ENCODE peak calls at places on chromosome 3, in six cellular contexts. W is left ventricle myocardium inferior, V is AG04450, D is testis, X is esophagus squamous epithelium, C is NT2/D1. Y is an unnamed sample. For H3K9me3, the result is how much of the 10 kb centered on the place peaks cover.

GRCh38 chr3:127485396-127486170 is 105.0 kb downstream of the TPRA1 start:
- DNase-seq in W (no peak), V (no peak), D (no peak), X (no peak), C (no peak), Y (no peak)

GRCh38 chr3:71051893-71052687 is 531.4 kb downstream of the FOXP1 start:
- DNase-seq in W (no peak), V (no peak), D (no peak), X (no peak), C (no peak), Y (no peak)

GRCh38 chr3:123658118-123658859 is 73.4 kb upstream of the HACD2 start:
- DNase-seq in W (peak), V (no peak), D (peak), X (no peak), C (no peak), Y (peak)

GRCh38 chr3:21013566-21013965 is 737.4 kb downstream of the ZNF385D start:
- DNase-seq in W (no peak), V (no peak), D (no peak), X (no peak), C (no peak), Y (no peak)

GRCh38 chr3:171172070-171172469 is 145.6 kb upstream of the SLC2A2 start:
- DNase-seq in W (no peak), V (no peak), D (no peak), X (no peak), C (no peak), Y (no peak)

GRCh38 chr3:149813367-149814281 is 609 bp downstream of the RNF13 start:
- DNase-seq in W (no peak), V (no peak), D (peak), X (no peak), C (peak), Y (peak)

GRCh38 chr3:1710663-1711062 is 388.0 kb upstream of the CNTN4 start:
- DNase-seq in W (no peak), V (no peak), D (no peak), X (no peak), C (no peak), Y (no peak)

GRCh38 chr3:97839944-97840343 is 18.1 kb downstream of the CRYBG3 start:
- DNase-seq in W (no peak), V (no peak), D (no peak), X (no peak), C (no peak), Y (no peak)

GRCh38 chr3:190239325-190239724 is 82.9 kb downstream of the CLDN1 start:
- DNase-seq in W (no peak), V (no peak), D (no peak), X (no peak), C (no peak), Y (no peak)

GRCh38 chr3:61979645-61980430 is 393.5 kb downstream of the FEZF2 start:
- DNase-seq in W (no peak), V (no peak), D (no peak), X (no peak), C (no peak), Y (no peak)

GRCh38 chr3:20739814-20740213 is 553.8 kb upstream of the SGO1 start:
- DNase-seq in W (no peak), V (no peak), D (no peak), X (no peak), C (no peak), Y (no peak)

GRCh38 chr3:183884097-183884436 is 613 bp downstream of the PARL start:
- DNase-seq in W (no peak), V (no peak), D (no peak), X (no peak), C (no peak), Y (no peak)

GRCh38 chr3:113660458-113660857 is 36.0 kb downstream of the USF3 start:
- DNase-seq in W (no peak), V (no peak), D (no peak), X (no peak), C (no peak), Y (no peak)

GRCh38 chr3:126030455-126030854 is 53.5 kb downstream of the SLC41A3 start:
- DNase-seq in W (no peak), V (no peak), D (no peak), X (no peak), C (no peak), Y (no peak)

GRCh38 chr3:41920406-41920970 is 41.4 kb downstream of the ULK4 start:
- DNase-seq in W (no peak), V (no peak), D (no peak), X (no peak), C (no peak), Y (peak)

GRCh38 chr3:179493260-179493659 is 42.0 kb upstream of the GNB4 start:
- DNase-seq in W (no peak), V (no peak), D (no peak), X (no peak), C (no peak), Y (no peak)
- H3K9me3 ChIP-seq in W (half or more), V (under half), D (under half), X (under half), C (under half), Y (under half)

GRCh38 chr3:26307192-26307591 is 315.4 kb upstream of the LRRC3B start:
- DNase-seq in W (no peak), V (no peak), D (no peak), X (no peak), C (no peak), Y (no peak)
- H3K9me3 ChIP-seq in W (under half), V (under half), D (under half), X (under half), C (under half), Y (under half)

DNA sequence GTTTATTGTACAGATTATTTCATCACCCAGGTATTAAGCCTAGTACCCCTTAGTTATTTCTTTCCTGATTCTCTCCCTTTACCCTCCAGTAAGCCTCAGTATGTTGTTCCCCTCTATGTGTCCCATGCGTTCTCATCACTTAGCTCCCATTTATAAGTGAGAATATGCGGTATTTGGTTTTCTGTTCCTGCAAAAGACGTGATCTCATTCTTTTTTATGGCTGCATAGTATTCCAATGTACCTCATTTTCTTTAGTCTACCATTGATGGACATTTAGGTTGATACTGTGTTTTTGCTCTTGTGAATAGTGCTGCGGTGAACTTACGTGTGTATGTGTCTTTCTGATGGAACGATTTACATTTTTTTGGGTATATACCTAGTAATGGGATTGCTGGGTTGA is 36.7 kb downstream of the CEP63 start:
- DNase-seq in W (no peak), V (no peak), D (no peak), X (no peak), C (no peak), Y (no peak)
- H3K9me3 ChIP-seq in W (half or more), V (under half), D (under half), X (under half), C (under half), Y (under half)

GRCh38 chr3:177320765-177321247 is 123.5 kb upstream of the TBL1XR1 start:
- DNase-seq in W (no peak), V (no peak), D (no peak), X (no peak), C (no peak), Y (no peak)

GRCh38 chr3:177318559-177318958 is 121.3 kb upstream of the TBL1XR1 start:
- DNase-seq in W (no peak), V (no peak), D (no peak), X (no peak), C (no peak), Y (no peak)

GRCh38 chr3:177317247-177317646 is 120.0 kb upstream of the TBL1XR1 start:
- DNase-seq in W (no peak), V (no peak), D (no peak), X (no peak), C (no peak), Y (no peak)

GRCh38 chr3:177312491-177312890 is 115.2 kb upstream of the TBL1XR1 start:
- DNase-seq in W (no peak), V (no peak), D (no peak), X (no peak), C (no peak), Y (no peak)

GRCh38 chr3:177314897-177315296 is 117.6 kb upstream of the TBL1XR1 start:
- DNase-seq in W (no peak), V (no peak), D (no peak), X (no peak), C (no peak), Y (no peak)
- H3K9me3 ChIP-seq in W (under half), V (under half), D (under half), X (under half), C (under half), Y (under half)

GRCh38 chr3:138547342-138547975 is 46.6 kb downstream of the CEP70 start:
- DNase-seq in W (no peak), V (no peak), D (no peak), X (no peak), C (no peak), Y (no peak)
- H3K9me3 ChIP-seq in W (half or more), V (under half), D (under half), X (half or more), C (half or more), Y (under half)

DNA sequence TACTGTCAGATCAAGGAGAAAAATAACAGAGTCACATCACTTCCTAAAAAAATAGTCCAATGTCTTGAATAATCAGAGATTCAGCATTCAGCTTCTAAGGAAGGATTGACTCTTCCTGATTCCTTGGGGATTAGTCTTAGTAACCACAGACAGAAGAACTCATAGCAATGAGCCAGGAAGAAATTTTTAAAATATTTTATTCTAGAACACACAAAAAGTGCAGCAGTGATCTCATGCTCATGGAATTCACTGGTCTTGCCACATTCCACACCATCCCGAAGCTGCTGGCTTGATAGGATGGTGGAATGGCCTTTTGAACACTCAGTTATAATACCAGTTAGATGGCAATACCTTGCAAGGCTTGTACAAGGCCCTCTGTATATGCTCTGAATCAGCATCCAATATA is 43.0 kb upstream of the ABI3BP start:
- DNase-seq in W (no peak), V (peak), D (no peak), X (no peak), C (peak), Y (peak)
- H3K9me3 ChIP-seq in W (under half), V (under half), D (under half), X (under half), C (under half), Y (under half)

GRCh38 chr3:138544546-138544945 is 49.5 kb downstream of the CEP70 start:
- DNase-seq in W (no peak), V (no peak), D (no peak), X (no peak), C (no peak), Y (no peak)

GRCh38 chr3:138539352-138539751 is 54.7 kb downstream of the CEP70 start:
- DNase-seq in W (no peak), V (no peak), D (no peak), X (no peak), C (no peak), Y (no peak)

GRCh38 chr3:138542977-138543376 is 51.1 kb downstream of the CEP70 start:
- DNase-seq in W (no peak), V (no peak), D (no peak), X (no peak), C (no peak), Y (no peak)
- H3K9me3 ChIP-seq in W (half or more), V (under half), D (under half), X (half or more), C (half or more), Y (under half)

GRCh38 chr3:93962798-93963197 is 10.9 kb downstream of the PROS1 start:
- DNase-seq in W (no peak), V (no peak), D (no peak), X (no peak), C (no peak), Y (no peak)

GRCh38 chr3:93961026-93961425 is 12.7 kb downstream of the PROS1 start:
- DNase-seq in W (no peak), V (no peak), D (no peak), X (no peak), C (no peak), Y (no peak)

DNA sequence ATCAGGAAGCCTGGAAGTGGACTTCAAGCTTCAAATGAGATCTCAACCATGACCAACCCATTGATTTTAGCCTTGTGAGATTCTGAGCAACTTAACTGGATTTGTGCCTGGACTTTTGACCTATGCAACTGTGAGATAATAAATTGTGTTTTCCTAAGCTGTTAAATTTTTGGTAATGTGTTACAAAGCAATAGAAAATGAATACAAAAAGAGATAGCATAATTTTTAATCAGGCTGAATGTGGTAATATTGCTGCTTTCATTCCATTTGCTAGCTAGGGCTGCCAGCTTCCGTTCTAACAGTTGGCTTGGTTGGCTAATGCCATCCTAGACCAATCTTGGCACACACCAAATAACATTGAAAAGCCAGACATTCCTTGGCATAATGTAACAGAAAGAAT is 12.2 kb downstream of the PROS1 start:
- DNase-seq in W (no peak), V (no peak), D (no peak), X (no peak), C (no peak), Y (no peak)
- H3K9me3 ChIP-seq in W (under half), V (under half), D (under half), X (under half), C (under half), Y (under half)

Y was measured in thyroid gland.